ENCODE peak calls at places on chromosomes 1 and 21, in nine cellular contexts. B, H, P, T, J, A, F, E and Q are unnamed samples.

GRCh38 chr1:22821027-22821426 is 110.4 kb downstream of the EPHB2 start:
- DNase-seq in B (no peak), H (no peak), P (no peak), T (no peak), J (no peak), A (no peak), F (no peak), E (no peak), Q (no peak)

GRCh38 chr1:31654171-31654776 is 9.6 kb upstream of the PEF1 start:
- DNase-seq in B (no peak), H (no peak), P (no peak), T (no peak), J (no peak), A (no peak), F (no peak), E (no peak), Q (no peak)

GRCh38 chr1:28323720-28324119 is 5.1 kb upstream of the MED18 start:
- DNase-seq in B (no peak), H (no peak), P (no peak), T (no peak), J (no peak), A (no peak), F (no peak), E (no peak), Q (peak; percentile 16)

GRCh38 chr1:221035680-221036153 is 156.5 kb downstream of the HLX start:
- DNase-seq in B (no peak), H (no peak), P (no peak), T (no peak), J (no peak), A (no peak), F (no peak), E (no peak), Q (no peak)

GRCh38 chr1:18578271-18578670 is 52.4 kb upstream of the PAX7 start:
- DNase-seq in B (no peak), H (no peak), P (no peak), T (no peak), J (no peak), A (no peak), F (no peak), E (no peak), Q (no peak)

GRCh38 chr1:6770727-6771567 is 14.3 kb upstream of the CAMTA1 start:
- DNase-seq in B (no peak), H (no peak), P (no peak), T (no peak), J (no peak), A (no peak), F (no peak), E (no peak), Q (no peak)

GRCh38 chr21:33384851-33385331 is 18.3 kb upstream of the IFNGR2 start:
- DNase-seq in B (no peak), H (no peak), P (no peak), T (no peak), J (no peak), A (no peak), F (no peak), E (no peak), Q (no peak)

GRCh38 chr1:41418868-41419583 is 57.8 kb downstream of the FOXO6 start:
- DNase-seq in B (peak; percentile 80), H (peak; percentile 83), P (peak; percentile 65), T (peak; percentile 96), J (no peak), A (peak; percentile 90), F (peak; percentile 86), E (peak; percentile 78), Q (no peak)

GRCh38 chr1:89898695-89899470 is 78.1 kb downstream of the LRRC8D start:
- DNase-seq in B (no peak), H (no peak), P (no peak), T (no peak), J (no peak), A (no peak), F (no peak), E (no peak), Q (no peak)

GRCh38 chr1:214859647-214860046 is 222.9 kb upstream of the KCNK2 start:
- DNase-seq in B (no peak), H (no peak), P (no peak), T (no peak), J (no peak), A (no peak), F (peak; percentile 2), E (no peak), Q (no peak)

GRCh38 chr1:243421784-243422183 is 165.9 kb downstream of the SDCCAG8 start:
- DNase-seq in B (no peak), H (no peak), P (no peak), T (peak; percentile 58), J (peak; percentile 41), A (no peak), F (no peak), E (no peak), Q (no peak)

GRCh38 chr1:29462096-29462495 is 225.8 kb downstream of the PTPRU start:
- DNase-seq in B (no peak), H (no peak), P (no peak), T (no peak), J (no peak), A (no peak), F (no peak), E (no peak), Q (no peak)

GRCh38 chr21:41449613-41450012 is 23.6 kb downstream of the MX1 start:
- DNase-seq in B (no peak), H (no peak), P (no peak), T (no peak), J (no peak), A (no peak), F (no peak), E (no peak), Q (no peak)

GRCh38 chr1:53071167-53071865 is 9.3 kb downstream of the PODN start:
- DNase-seq in B (peak; percentile 10), H (peak; percentile 10), P (no peak), T (peak; percentile 43), J (no peak), A (peak; percentile 11), F (peak; percentile 49), E (no peak), Q (no peak)

GRCh38 chr1:198775606-198776005 is 136.8 kb downstream of the PTPRC start:
- DNase-seq in B (no peak), H (no peak), P (no peak), T (peak; percentile 20), J (no peak), A (no peak), F (no peak), E (no peak), Q (no peak)

GRCh38 chr1:41493117-41493536 is 8.6 kb upstream of the EDN2 start:
- DNase-seq in B (no peak), H (peak; percentile 14), P (peak; percentile 94), T (peak; percentile 52), J (no peak), A (no peak), F (no peak), E (peak; percentile 46), Q (no peak)

GRCh38 chr1:184791199-184791935 is 36.7 kb upstream of the EDEM3 start:
- DNase-seq in B (no peak), H (no peak), P (no peak), T (no peak), J (no peak), A (no peak), F (no peak), E (no peak), Q (no peak)

GRCh38 chr1:74728736-74729135 is 4.1 kb downstream of the CRYZ start:
- DNase-seq in B (no peak), H (no peak), P (no peak), T (no peak), J (no peak), A (no peak), F (no peak), E (no peak), Q (no peak)

GRCh38 chr1:3290438-3290837 is 164.0 kb upstream of the ARHGEF16 start:
- DNase-seq in B (no peak), H (no peak), P (no peak), T (no peak), J (no peak), A (no peak), F (peak; percentile 54), E (no peak), Q (no peak)
- H3K27me3 ChIP-seq in B (no peaks in the 10 kb centered on the region), H (peaks cover 57% of the 10 kb centered on the region), P (no peaks in the 10 kb centered on the region), T (no peaks in the 10 kb centered on the region), J (no peaks in the 10 kb centered on the region), A (no peaks in the 10 kb centered on the region), F (no peaks in the 10 kb centered on the region), E (no peaks in the 10 kb centered on the region), Q (no peaks in the 10 kb centered on the region)

DNA sequence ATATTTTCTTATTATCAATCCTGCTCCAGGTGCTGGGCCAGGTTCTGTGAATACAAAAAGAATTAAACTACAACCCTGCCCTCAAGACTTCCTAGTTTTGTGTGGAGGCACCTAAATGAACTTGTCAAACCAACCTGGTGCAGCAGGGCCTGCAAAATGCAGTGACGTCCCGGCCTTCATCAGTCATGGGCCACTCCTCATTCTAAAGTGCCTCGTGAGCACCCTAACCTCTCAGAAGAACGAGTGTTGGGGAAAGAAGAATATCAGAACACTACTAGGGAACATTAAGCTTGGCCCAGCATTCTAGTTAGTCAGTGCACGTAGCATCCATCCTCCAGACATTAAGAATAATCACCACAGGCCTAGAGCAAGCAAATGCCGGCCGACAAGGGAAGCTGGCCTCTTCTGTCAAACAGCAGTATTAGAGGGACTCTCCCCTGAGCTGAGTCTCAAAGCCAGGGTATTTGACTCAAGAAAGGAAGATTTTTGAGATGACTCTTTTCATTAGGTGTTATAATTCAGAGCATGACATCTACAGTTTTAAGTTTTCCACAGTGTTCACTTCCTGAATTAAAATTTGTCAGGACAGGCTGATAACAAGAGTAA is 137.9 kb downstream of the SLC45A1 start:
- DNase-seq in B (no peak), H (no peak), P (no peak), T (no peak), J (no peak), A (no peak), F (no peak), E (no peak), Q (no peak)
- H3K27ac ChIP-seq in B (peak overlapping the region; percentile 66), H (peak overlapping the region; percentile 60), P (peak overlapping the region; percentile 52), T (peak overlapping the region; percentile 63), J (peak overlapping the region; percentile 36), A (peak overlapping the region; percentile 67), F (peak overlapping the region; percentile 59), E (no peak overlapping the region), Q (no peak overlapping the region)

DNA sequence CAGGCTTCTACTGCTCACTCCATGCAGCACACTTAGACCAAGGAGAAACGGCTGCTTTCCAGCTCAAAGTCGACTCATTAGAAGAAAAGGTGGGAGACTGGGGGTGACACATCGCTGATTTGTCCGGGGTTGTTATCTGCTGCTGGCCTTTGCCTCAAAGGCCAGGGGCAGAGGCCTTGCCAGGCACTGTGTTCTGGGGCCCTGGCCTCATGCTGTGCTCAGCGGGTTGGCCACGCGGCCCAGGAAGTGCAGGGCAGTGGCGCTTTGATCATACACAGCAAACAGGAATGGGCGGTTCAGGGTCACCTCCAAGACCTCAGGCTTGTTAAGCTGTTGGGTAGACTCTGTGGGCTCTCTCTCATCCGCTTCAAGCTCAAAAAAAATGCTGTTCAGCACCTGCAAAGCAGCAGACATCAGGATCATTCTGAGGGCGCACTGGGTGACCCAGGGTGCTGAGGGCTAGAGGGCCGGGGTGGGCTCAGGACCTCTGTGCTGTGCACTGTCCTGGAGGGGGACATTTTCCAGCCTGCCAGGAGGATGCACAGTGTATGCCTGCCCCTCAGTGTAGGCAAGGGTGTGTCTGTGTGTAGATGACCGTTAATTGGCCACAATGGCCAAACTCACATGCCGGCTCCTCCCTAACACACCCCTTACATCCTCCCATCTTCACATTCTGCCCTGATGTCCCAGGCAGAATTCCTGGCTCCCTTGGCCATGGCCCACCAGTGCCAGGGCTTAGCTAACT is 10.8 kb downstream of the AGT start:
- DNase-seq in B (no peak), H (no peak), P (no peak), T (no peak), J (no peak), A (no peak), F (no peak), E (no peak), Q (no peak)
- H3K27me3 ChIP-seq in B (no peaks in the 10 kb centered on the region), H (peaks cover 3% of the 10 kb centered on the region), P (peaks cover 16% of the 10 kb centered on the region), T (no peaks in the 10 kb centered on the region), J (no peaks in the 10 kb centered on the region), A (no peaks in the 10 kb centered on the region), F (no peaks in the 10 kb centered on the region), E (no peaks in the 10 kb centered on the region), Q (no peaks in the 10 kb centered on the region)

GRCh38 chr1:154435801-154436200 is 30.7 kb downstream of the IL6R start:
- DNase-seq in B (no peak), H (no peak), P (no peak), T (peak; percentile 52), J (no peak), A (no peak), F (peak; percentile 63), E (no peak), Q (no peak)
- H3K27ac ChIP-seq in B (peak overlapping the region; percentile 3), H (peak overlapping the region; percentile 16), P (no peak overlapping the region), T (no peak overlapping the region), J (no peak overlapping the region), A (no peak overlapping the region), F (no peak overlapping the region), E (no peak overlapping the region), Q (no peak overlapping the region)